ENCODE peak calls at places on chromosomes 12 and 14, in five cellular contexts. One of them, this sample, is unnamed.

GRCh38 chr12:130818381-130819247 is 20.4 kb downstream of the STX2 start:
- DNase-seq in lung: peak
- DNase-seq in AG10803: no peak
- DNase-seq in left ventricle myocardium inferior: peak
- DNase-seq in astrocyte of the spinal cord: peak
- DNase-seq in this sample: no peak

GRCh38 chr14:35366048-35366428 is 38.5 kb downstream of the NFKBIA start:
- DNase-seq in astrocyte of the spinal cord: peak
- DNase-seq in left ventricle myocardium inferior: no peak
- DNase-seq in lung: no peak
- DNase-seq in AG10803: peak
- DNase-seq in this sample: no peak

GRCh38 chr14:100025111-100025510 is 40.1 kb upstream of the EVL start:
- DNase-seq in astrocyte of the spinal cord: no peak
- DNase-seq in lung: peak
- DNase-seq in left ventricle myocardium inferior: no peak
- DNase-seq in AG10803: peak
- DNase-seq in this sample: no peak

GRCh38 chr12:28909291-28909690 is 239.8 kb upstream of the FAR2 start:
- DNase-seq in astrocyte of the spinal cord: peak
- DNase-seq in left ventricle myocardium inferior: no peak
- DNase-seq in lung: no peak
- DNase-seq in AG10803: no peak
- DNase-seq in this sample: no peak

GRCh38 chr14:43778956-43779639 is 728.0 kb downstream of the FSCB start:
- DNase-seq in astrocyte of the spinal cord: no peak
- DNase-seq in lung: no peak
- DNase-seq in left ventricle myocardium inferior: no peak
- DNase-seq in AG10803: no peak
- DNase-seq in this sample: no peak

GRCh38 chr14:87059060-87059827 is 933.7 kb downstream of the GALC start:
- DNase-seq in lung: no peak
- DNase-seq in left ventricle myocardium inferior: no peak
- DNase-seq in astrocyte of the spinal cord: peak
- DNase-seq in AG10803: peak
- DNase-seq in this sample: no peak

GRCh38 chr12:33486058-33486457 is 46.4 kb upstream of the SYT10 start:
- DNase-seq in astrocyte of the spinal cord: no peak
- DNase-seq in AG10803: no peak
- DNase-seq in left ventricle myocardium inferior: no peak
- DNase-seq in lung: no peak
- DNase-seq in this sample: no peak

GRCh38 chr12:112164326-112164660 is 38.9 kb downstream of the TRAFD1 start:
- DNase-seq in astrocyte of the spinal cord: no peak
- DNase-seq in AG10803: no peak
- DNase-seq in left ventricle myocardium inferior: no peak
- DNase-seq in lung: no peak
- DNase-seq in this sample: no peak

GRCh38 chr12:12723681-12724420 is 6.7 kb downstream of the CDKN1B start:
- DNase-seq in AG10803: peak
- DNase-seq in lung: no peak
- DNase-seq in left ventricle myocardium inferior: peak
- DNase-seq in astrocyte of the spinal cord: peak
- DNase-seq in this sample: no peak

GRCh38 chr12:123976227-123976826 is 3.3 kb downstream of the ZNF664 start:
- DNase-seq in astrocyte of the spinal cord: no peak
- DNase-seq in AG10803: no peak
- DNase-seq in left ventricle myocardium inferior: no peak
- DNase-seq in lung: no peak
- DNase-seq in this sample: no peak

GRCh38 chr12:104656921-104657320 is 200.2 kb downstream of the CHST11 start:
- DNase-seq in astrocyte of the spinal cord: peak
- DNase-seq in lung: no peak
- DNase-seq in left ventricle myocardium inferior: no peak
- DNase-seq in AG10803: peak
- DNase-seq in this sample: no peak

GRCh38 chr12:20601668-20602280 is 93.4 kb upstream of the SLCO1C1 start:
- DNase-seq in astrocyte of the spinal cord: peak
- DNase-seq in lung: no peak
- DNase-seq in left ventricle myocardium inferior: no peak
- DNase-seq in AG10803: peak
- DNase-seq in this sample: no peak

GRCh38 chr12:76032043-76032981 is 736 bp upstream of the PHLDA1 start:
- DNase-seq in AG10803: peak
- DNase-seq in left ventricle myocardium inferior: peak
- DNase-seq in astrocyte of the spinal cord: peak
- DNase-seq in lung: peak
- DNase-seq in this sample: no peak

GRCh38 chr12:117020536-117021220 is 78.5 kb downstream of the TESC start:
- DNase-seq in lung: no peak
- DNase-seq in left ventricle myocardium inferior: no peak
- DNase-seq in astrocyte of the spinal cord: no peak
- DNase-seq in AG10803: no peak
- DNase-seq in this sample: no peak

GRCh38 chr12:117080707-117081141 is 18.5 kb downstream of the TESC start:
- DNase-seq in astrocyte of the spinal cord: no peak
- DNase-seq in lung: no peak
- DNase-seq in AG10803: no peak
- DNase-seq in left ventricle myocardium inferior: no peak
- DNase-seq in this sample: no peak

GRCh38 chr14:104280902-104281767 is 142.7 kb downstream of the KIF26A start:
- DNase-seq in AG10803: no peak
- DNase-seq in lung: no peak
- DNase-seq in left ventricle myocardium inferior: peak
- DNase-seq in astrocyte of the spinal cord: no peak
- DNase-seq in this sample: no peak

GRCh38 chr12:113855998-113856397 is 110.1 kb downstream of the RBM19 start:
- DNase-seq in AG10803: no peak
- DNase-seq in astrocyte of the spinal cord: no peak
- DNase-seq in lung: no peak
- DNase-seq in left ventricle myocardium inferior: peak
- DNase-seq in this sample: no peak

GRCh38 chr14:83300454-83301064 is 1766.9 kb upstream of the SEL1L start:
- DNase-seq in AG10803: peak
- DNase-seq in lung: no peak
- DNase-seq in left ventricle myocardium inferior: no peak
- DNase-seq in astrocyte of the spinal cord: peak
- DNase-seq in this sample: peak

GRCh38 chr12:74689071-74689655 is 151.5 kb downstream of the ATXN7L3B start:
- DNase-seq in AG10803: peak
- DNase-seq in astrocyte of the spinal cord: peak
- DNase-seq in left ventricle myocardium inferior: no peak
- DNase-seq in lung: no peak
- DNase-seq in this sample: peak

GRCh38 chr12:6426882-6427671 is 17.7 kb upstream of the CD27 start:
- DNase-seq in astrocyte of the spinal cord: no peak
- DNase-seq in lung: no peak
- DNase-seq in AG10803: no peak
- DNase-seq in left ventricle myocardium inferior: no peak
- DNase-seq in this sample: no peak

GRCh38 chr12:6432991-6433390 is 11.8 kb upstream of the CD27 start:
- DNase-seq in lung: no peak
- DNase-seq in AG10803: no peak
- DNase-seq in left ventricle myocardium inferior: no peak
- DNase-seq in astrocyte of the spinal cord: no peak
- DNase-seq in this sample: no peak

GRCh38 chr12:6430990-6431353 is 13.8 kb upstream of the CD27 start:
- DNase-seq in lung: no peak
- DNase-seq in astrocyte of the spinal cord: no peak
- DNase-seq in AG10803: no peak
- DNase-seq in left ventricle myocardium inferior: no peak
- DNase-seq in this sample: no peak

GRCh38 chr12:6428326-6428725 is 16.4 kb upstream of the CD27 start:
- DNase-seq in left ventricle myocardium inferior: no peak
- DNase-seq in astrocyte of the spinal cord: no peak
- DNase-seq in AG10803: no peak
- DNase-seq in lung: no peak
- DNase-seq in this sample: no peak

GRCh38 chr12:6430124-6430989 is 14.4 kb upstream of the CD27 start:
- DNase-seq in AG10803: peak
- DNase-seq in lung: peak
- DNase-seq in astrocyte of the spinal cord: peak
- DNase-seq in left ventricle myocardium inferior: peak
- DNase-seq in this sample: peak
- TF ChIP-seq CTCF in AG10803: no peak
- TF ChIP-seq CTCF in lung: no peak
- TF ChIP-seq CTCF in astrocyte of the spinal cord: no peak
- TF ChIP-seq CTCF in left ventricle myocardium inferior: no peak
- TF ChIP-seq CTCF in this sample: no peak

GRCh38 chr12:54027442-54027786 is 826 bp upstream of the HOXC6 start:
- DNase-seq in left ventricle myocardium inferior: no peak
- DNase-seq in astrocyte of the spinal cord: no peak
- DNase-seq in lung: no peak
- DNase-seq in AG10803: no peak
- DNase-seq in this sample: no peak

GRCh38 chr12:54030442-54030801 is 2.2 kb downstream of the HOXC6 start:
- DNase-seq in astrocyte of the spinal cord: no peak
- DNase-seq in AG10803: no peak
- DNase-seq in left ventricle myocardium inferior: no peak
- DNase-seq in lung: no peak
- DNase-seq in this sample: no peak

GRCh38 chr12:54029529-54030441 is 1.5 kb downstream of the HOXC6 start:
- DNase-seq in astrocyte of the spinal cord: no peak
- DNase-seq in AG10803: no peak
- DNase-seq in left ventricle myocardium inferior: no peak
- DNase-seq in lung: no peak
- DNase-seq in this sample: no peak

GRCh38 chr12:54026640-54027441 is 1.4 kb upstream of the HOXC6 start:
- DNase-seq in lung: no peak
- DNase-seq in astrocyte of the spinal cord: no peak
- DNase-seq in AG10803: no peak
- DNase-seq in left ventricle myocardium inferior: no peak
- DNase-seq in this sample: no peak

DNA sequence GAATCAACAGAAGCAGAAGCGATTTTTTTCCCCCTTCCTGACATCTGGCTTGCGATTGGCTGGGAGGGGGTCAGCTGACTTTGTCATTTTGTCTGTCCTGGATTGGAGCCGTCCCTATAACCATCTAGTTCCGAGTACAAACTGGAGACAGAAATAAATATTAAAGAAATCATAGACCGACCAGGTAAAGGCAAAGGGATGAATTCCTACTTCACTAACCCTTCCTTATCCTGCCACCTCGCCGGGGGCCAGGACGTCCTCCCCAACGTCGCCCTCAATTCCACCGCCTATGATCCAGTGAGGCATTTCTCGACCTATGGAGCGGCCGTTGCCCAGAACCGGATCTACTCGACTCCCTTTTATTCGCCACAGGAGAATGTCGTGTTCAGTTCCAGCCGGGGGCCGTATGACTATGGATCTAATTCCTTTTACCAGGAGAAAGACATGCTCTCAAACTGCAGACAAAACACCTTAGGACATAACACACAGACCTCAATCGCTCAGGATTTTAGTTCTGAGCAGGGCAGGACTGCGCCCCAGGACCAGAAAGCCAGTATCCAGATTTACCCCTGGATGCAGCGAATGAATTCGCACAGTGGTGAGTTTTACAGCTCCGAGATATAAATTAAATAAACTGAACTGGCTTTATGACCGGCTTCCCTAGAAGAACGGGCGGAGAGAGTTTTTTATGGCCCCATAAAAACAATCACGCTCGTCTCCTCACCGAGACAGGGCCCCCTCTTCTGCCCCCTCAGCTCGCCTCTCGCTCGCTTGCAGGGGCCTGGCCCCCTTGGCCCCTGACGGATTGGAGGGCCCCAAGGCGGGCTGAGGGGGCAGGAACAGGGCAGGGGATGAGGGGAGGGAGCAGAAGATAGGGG is at the start of gene HOXC6:
- DNase-seq in astrocyte of the spinal cord: peak
- DNase-seq in AG10803: peak
- DNase-seq in left ventricle myocardium inferior: no peak
- DNase-seq in lung: no peak
- DNase-seq in this sample: no peak
- H3K4me3 ChIP-seq in astrocyte of the spinal cord: peak
- H3K4me3 ChIP-seq in AG10803: peak
- H3K4me3 ChIP-seq in left ventricle myocardium inferior: peak
- H3K4me3 ChIP-seq in lung: no peak
- H3K4me3 ChIP-seq in this sample: peak

DNA sequence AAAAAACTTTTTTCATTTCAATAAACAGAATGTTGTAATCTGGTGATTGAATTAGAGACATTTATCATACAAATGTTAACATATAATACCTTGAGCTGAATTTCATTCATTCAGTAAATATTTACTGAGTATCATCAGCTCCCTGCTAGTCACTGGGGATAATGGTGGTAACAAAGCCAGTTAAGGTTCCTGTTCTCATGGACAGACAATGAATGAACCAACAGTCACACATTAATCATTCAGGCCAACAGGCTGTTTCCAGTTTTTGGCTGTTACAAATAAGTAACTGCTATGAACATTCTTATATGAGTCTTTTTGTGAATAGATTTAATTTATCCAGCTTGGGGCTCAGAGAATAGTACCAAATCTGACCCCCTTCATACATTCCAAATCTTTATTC is 13.5 kb downstream of the EXD2 start:
- DNase-seq in left ventricle myocardium inferior: no peak
- DNase-seq in astrocyte of the spinal cord: no peak
- DNase-seq in AG10803: no peak
- DNase-seq in lung: no peak
- DNase-seq in this sample: no peak
- TF ChIP-seq CTCF in left ventricle myocardium inferior: no peak
- TF ChIP-seq CTCF in astrocyte of the spinal cord: no peak
- TF ChIP-seq CTCF in AG10803: no peak
- TF ChIP-seq CTCF in lung: no peak
- TF ChIP-seq CTCF in this sample: no peak

GRCh38 chr12:10098762-10099161 is at the start of gene CLEC1A:
- DNase-seq in AG10803: peak
- DNase-seq in left ventricle myocardium inferior: peak
- DNase-seq in astrocyte of the spinal cord: peak
- DNase-seq in lung: no peak
- DNase-seq in this sample: peak
- H3K4me3 ChIP-seq in AG10803: no peak
- H3K4me3 ChIP-seq in left ventricle myocardium inferior: peak
- H3K4me3 ChIP-seq in astrocyte of the spinal cord: no peak
- H3K4me3 ChIP-seq in lung: peak
- H3K4me3 ChIP-seq in this sample: peak

GRCh38 chr12:63093711-63094110 is 57.3 kb downstream of the AVPR1A start:
- DNase-seq in lung: no peak
- DNase-seq in AG10803: no peak
- DNase-seq in astrocyte of the spinal cord: no peak
- DNase-seq in left ventricle myocardium inferior: no peak
- DNase-seq in this sample: no peak

GRCh38 chr12:63095369-63095967 is 55.5 kb downstream of the AVPR1A start:
- DNase-seq in left ventricle myocardium inferior: no peak
- DNase-seq in lung: no peak
- DNase-seq in astrocyte of the spinal cord: no peak
- DNase-seq in AG10803: no peak
- DNase-seq in this sample: no peak

GRCh38 chr12:63093084-63093483 is 57.9 kb downstream of the AVPR1A start:
- DNase-seq in astrocyte of the spinal cord: no peak
- DNase-seq in AG10803: no peak
- DNase-seq in lung: no peak
- DNase-seq in left ventricle myocardium inferior: no peak
- DNase-seq in this sample: no peak

GRCh38 chr12:63103489-63104131 is 47.4 kb downstream of the AVPR1A start:
- DNase-seq in astrocyte of the spinal cord: peak
- DNase-seq in AG10803: peak
- DNase-seq in left ventricle myocardium inferior: no peak
- DNase-seq in lung: no peak
- DNase-seq in this sample: no peak

GRCh38 chr12:63098851-63099250 is 52.1 kb downstream of the AVPR1A start:
- DNase-seq in AG10803: no peak
- DNase-seq in astrocyte of the spinal cord: no peak
- DNase-seq in lung: no peak
- DNase-seq in left ventricle myocardium inferior: no peak
- DNase-seq in this sample: no peak
- TF ChIP-seq CTCF in AG10803: no peak
- TF ChIP-seq CTCF in astrocyte of the spinal cord: no peak
- TF ChIP-seq CTCF in lung: no peak
- TF ChIP-seq CTCF in left ventricle myocardium inferior: peak
- TF ChIP-seq CTCF in this sample: no peak

This sample was measured in HFF-Myc.